ENCODE peak calls at places on chromosomes 2 and 18, in seven cellular contexts. One of them, this sample, is unnamed.

GRCh38 chr2:8584174-8585066 is 97.4 kb upstream of the ID2 start:
- DNase-seq in cardiac fibroblast: no peak
- DNase-seq in AG08395: no peak
- DNase-seq in Kasumi-1: no peak
- DNase-seq in mesendoderm: no peak
- DNase-seq in fibroblast of pulmonary artery: no peak
- DNase-seq in frontal cortex: no peak
- DNase-seq in this sample: no peak

GRCh38 chr2:134453973-134454372 is 200.1 kb downstream of the MGAT5 start:
- DNase-seq in cardiac fibroblast: no peak
- DNase-seq in AG08395: no peak
- DNase-seq in Kasumi-1: no peak
- DNase-seq in mesendoderm: peak
- DNase-seq in fibroblast of pulmonary artery: no peak
- DNase-seq in frontal cortex: no peak
- DNase-seq in this sample: no peak

GRCh38 chr2:162591403-162592083 is 247.0 kb downstream of the KCNH7 start:
- DNase-seq in cardiac fibroblast: no peak
- DNase-seq in AG08395: no peak
- DNase-seq in Kasumi-1: no peak
- DNase-seq in mesendoderm: no peak
- DNase-seq in fibroblast of pulmonary artery: no peak
- DNase-seq in frontal cortex: no peak
- DNase-seq in this sample: no peak

GRCh38 chr2:196271786-196272185 is 100.4 kb upstream of the STK17B start:
- DNase-seq in cardiac fibroblast: no peak
- DNase-seq in AG08395: no peak
- DNase-seq in Kasumi-1: no peak
- DNase-seq in mesendoderm: no peak
- DNase-seq in fibroblast of pulmonary artery: no peak
- DNase-seq in frontal cortex: no peak
- DNase-seq in this sample: no peak

GRCh38 chr18:21997207-21998143 is 171.9 kb upstream of the GATA6 start:
- DNase-seq in cardiac fibroblast: peak
- DNase-seq in AG08395: peak
- DNase-seq in Kasumi-1: peak
- DNase-seq in mesendoderm: peak
- DNase-seq in fibroblast of pulmonary artery: peak
- DNase-seq in frontal cortex: no peak
- DNase-seq in this sample: no peak

GRCh38 chr2:156867201-156867600 is 390.3 kb upstream of the GALNT5 start:
- DNase-seq in cardiac fibroblast: peak
- DNase-seq in AG08395: no peak
- DNase-seq in Kasumi-1: no peak
- DNase-seq in mesendoderm: no peak
- DNase-seq in fibroblast of pulmonary artery: peak
- DNase-seq in frontal cortex: no peak
- DNase-seq in this sample: no peak

GRCh38 chr18:45103319-45104070 is 422.8 kb downstream of the SETBP1 start:
- DNase-seq in cardiac fibroblast: no peak
- DNase-seq in AG08395: no peak
- DNase-seq in Kasumi-1: no peak
- DNase-seq in mesendoderm: no peak
- DNase-seq in fibroblast of pulmonary artery: no peak
- DNase-seq in frontal cortex: no peak
- DNase-seq in this sample: no peak

GRCh38 chr2:201257381-201257940 is 2.9 kb upstream of the CASP8 start:
- DNase-seq in cardiac fibroblast: no peak
- DNase-seq in AG08395: peak
- DNase-seq in Kasumi-1: peak
- DNase-seq in mesendoderm: peak
- DNase-seq in fibroblast of pulmonary artery: no peak
- DNase-seq in frontal cortex: no peak
- DNase-seq in this sample: no peak

GRCh38 chr2:19474128-19474527 is 115.7 kb upstream of the OSR1 start:
- DNase-seq in cardiac fibroblast: peak
- DNase-seq in AG08395: peak
- DNase-seq in Kasumi-1: peak
- DNase-seq in mesendoderm: no peak
- DNase-seq in fibroblast of pulmonary artery: peak
- DNase-seq in frontal cortex: no peak
- DNase-seq in this sample: no peak